ENCODE peak calls at places on chromosomes 1 and 21, in nine cellular contexts. One of them, this sample, is unnamed.

GRCh38 chr1:221667504-221667903 is 74.4 kb downstream of the DUSP10 start:
- DNase-seq in DMS153: no peak
- DNase-seq in GM23338: no peak
- DNase-seq in spleen: no peak
- DNase-seq in LHCN-M2: peak
- DNase-seq in H9: no peak
- DNase-seq in BJ: peak
- DNase-seq in neural crest cell: no peak
- DNase-seq in A673: no peak
- DNase-seq in this sample: no peak

GRCh38 chr21:16644690-16645089 is 868.2 kb upstream of the CXADR start:
- DNase-seq in LHCN-M2: peak
- DNase-seq in spleen: no peak
- DNase-seq in GM23338: no peak
- DNase-seq in H9: no peak
- DNase-seq in A673: no peak
- DNase-seq in BJ: no peak
- DNase-seq in neural crest cell: no peak
- DNase-seq in DMS153: no peak
- DNase-seq in this sample: no peak

GRCh38 chr1:52032124-52032784 is 1.4 kb downstream of the KTI12 start:
- DNase-seq in LHCN-M2: no peak
- DNase-seq in BJ: no peak
- DNase-seq in spleen: no peak
- DNase-seq in A673: no peak
- DNase-seq in GM23338: no peak
- DNase-seq in H9: no peak
- DNase-seq in neural crest cell: no peak
- DNase-seq in DMS153: no peak
- DNase-seq in this sample: no peak

GRCh38 chr21:35796834-35797233 is 263.5 kb downstream of the SETD4 start:
- DNase-seq in spleen: no peak
- DNase-seq in LHCN-M2: no peak
- DNase-seq in BJ: no peak
- DNase-seq in H9: no peak
- DNase-seq in DMS153: peak
- DNase-seq in GM23338: no peak
- DNase-seq in A673: no peak
- DNase-seq in neural crest cell: no peak
- DNase-seq in this sample: no peak

GRCh38 chr1:183147735-183148134 is 38.3 kb upstream of the LAMC2 start:
- DNase-seq in H9: no peak
- DNase-seq in A673: no peak
- DNase-seq in neural crest cell: no peak
- DNase-seq in DMS153: no peak
- DNase-seq in LHCN-M2: no peak
- DNase-seq in spleen: no peak
- DNase-seq in BJ: no peak
- DNase-seq in GM23338: no peak
- DNase-seq in this sample: no peak

GRCh38 chr1:76942549-76942948 is 75.3 kb downstream of the ST6GALNAC5 start:
- DNase-seq in A673: no peak
- DNase-seq in GM23338: no peak
- DNase-seq in BJ: no peak
- DNase-seq in LHCN-M2: peak
- DNase-seq in neural crest cell: no peak
- DNase-seq in DMS153: no peak
- DNase-seq in H9: no peak
- DNase-seq in spleen: no peak
- DNase-seq in this sample: no peak

GRCh38 chr1:23664837-23665795 is 26.5 kb upstream of the RPL11 start:
- DNase-seq in GM23338: peak
- DNase-seq in DMS153: peak
- DNase-seq in BJ: no peak
- DNase-seq in spleen: no peak
- DNase-seq in A673: peak
- DNase-seq in LHCN-M2: peak
- DNase-seq in neural crest cell: no peak
- DNase-seq in H9: no peak
- DNase-seq in this sample: no peak

GRCh38 chr1:34982820-34983376 is 2.2 kb downstream of the TMEM35B start:
- DNase-seq in spleen: no peak
- DNase-seq in LHCN-M2: peak
- DNase-seq in H9: no peak
- DNase-seq in BJ: no peak
- DNase-seq in DMS153: no peak
- DNase-seq in A673: peak
- DNase-seq in GM23338: no peak
- DNase-seq in neural crest cell: no peak
- DNase-seq in this sample: no peak

GRCh38 chr1:172533511-172534116 is 664 bp downstream of the SUCO start:
- DNase-seq in neural crest cell: peak
- DNase-seq in A673: peak
- DNase-seq in GM23338: peak
- DNase-seq in DMS153: peak
- DNase-seq in H9: peak
- DNase-seq in LHCN-M2: peak
- DNase-seq in spleen: peak
- DNase-seq in BJ: no peak
- DNase-seq in this sample: no peak

GRCh38 chr1:11654571-11655262 is at the start of gene FBXO44:
- DNase-seq in H9: peak
- DNase-seq in spleen: peak
- DNase-seq in GM23338: peak
- DNase-seq in DMS153: no peak
- DNase-seq in LHCN-M2: no peak
- DNase-seq in BJ: no peak
- DNase-seq in neural crest cell: no peak
- DNase-seq in A673: no peak
- DNase-seq in this sample: no peak

GRCh38 chr1:99748419-99748818 is 18.0 kb downstream of the FRRS1 start:
- DNase-seq in GM23338: no peak
- DNase-seq in H9: no peak
- DNase-seq in neural crest cell: no peak
- DNase-seq in LHCN-M2: no peak
- DNase-seq in A673: no peak
- DNase-seq in DMS153: no peak
- DNase-seq in spleen: no peak
- DNase-seq in BJ: no peak
- DNase-seq in this sample: no peak

GRCh38 chr1:21680381-21680780 is 11.2 kb upstream of the RAP1GAP start:
- DNase-seq in LHCN-M2: no peak
- DNase-seq in H9: no peak
- DNase-seq in BJ: no peak
- DNase-seq in spleen: no peak
- DNase-seq in neural crest cell: no peak
- DNase-seq in A673: no peak
- DNase-seq in GM23338: no peak
- DNase-seq in DMS153: no peak
- DNase-seq in this sample: no peak

GRCh38 chr1:11062965-11063401 is 3.2 kb upstream of the SRM start:
- DNase-seq in BJ: no peak
- DNase-seq in DMS153: peak
- DNase-seq in spleen: no peak
- DNase-seq in H9: no peak
- DNase-seq in GM23338: no peak
- DNase-seq in LHCN-M2: peak
- DNase-seq in A673: peak
- DNase-seq in neural crest cell: no peak
- DNase-seq in this sample: no peak

GRCh38 chr1:173161510-173162221 is 45.5 kb downstream of the TNFSF4 start:
- DNase-seq in DMS153: no peak
- DNase-seq in BJ: no peak
- DNase-seq in GM23338: no peak
- DNase-seq in A673: no peak
- DNase-seq in spleen: no peak
- DNase-seq in neural crest cell: no peak
- DNase-seq in LHCN-M2: peak
- DNase-seq in H9: no peak
- DNase-seq in this sample: no peak

GRCh38 chr1:162310337-162310736 is 66.3 kb downstream of the SPATA46 start:
- DNase-seq in LHCN-M2: peak
- DNase-seq in neural crest cell: no peak
- DNase-seq in A673: peak
- DNase-seq in H9: no peak
- DNase-seq in GM23338: no peak
- DNase-seq in BJ: no peak
- DNase-seq in spleen: no peak
- DNase-seq in DMS153: no peak
- DNase-seq in this sample: no peak

GRCh38 chr1:107480548-107480947 is 339.7 kb downstream of the NTNG1 start:
- DNase-seq in spleen: peak
- DNase-seq in GM23338: no peak
- DNase-seq in LHCN-M2: no peak
- DNase-seq in neural crest cell: no peak
- DNase-seq in H9: no peak
- DNase-seq in DMS153: no peak
- DNase-seq in BJ: no peak
- DNase-seq in A673: no peak
- DNase-seq in this sample: no peak

GRCh38 chr21:35336534-35336933 is 287.4 kb upstream of the RUNX1 start:
- DNase-seq in BJ: no peak
- DNase-seq in A673: no peak
- DNase-seq in spleen: no peak
- DNase-seq in GM23338: no peak
- DNase-seq in H9: no peak
- DNase-seq in DMS153: no peak
- DNase-seq in LHCN-M2: peak
- DNase-seq in neural crest cell: no peak
- DNase-seq in this sample: no peak

GRCh38 chr1:100353073-100353801 is 931 bp downstream of the CDC14A start:
- DNase-seq in A673: peak
- DNase-seq in H9: no peak
- DNase-seq in DMS153: no peak
- DNase-seq in neural crest cell: peak
- DNase-seq in LHCN-M2: peak
- DNase-seq in BJ: no peak
- DNase-seq in GM23338: peak
- DNase-seq in spleen: peak
- DNase-seq in this sample: peak

GRCh38 chr1:205376739-205377138 is 20.0 kb upstream of the KLHDC8A start:
- DNase-seq in LHCN-M2: peak
- DNase-seq in GM23338: no peak
- DNase-seq in H9: no peak
- DNase-seq in DMS153: peak
- DNase-seq in BJ: no peak
- DNase-seq in spleen: no peak
- DNase-seq in neural crest cell: no peak
- DNase-seq in A673: peak
- DNase-seq in this sample: no peak

GRCh38 chr1:78758493-78758892 is 108.9 kb downstream of the IFI44 start:
- DNase-seq in BJ: no peak
- DNase-seq in GM23338: no peak
- DNase-seq in H9: no peak
- DNase-seq in spleen: no peak
- DNase-seq in neural crest cell: no peak
- DNase-seq in LHCN-M2: no peak
- DNase-seq in A673: no peak
- DNase-seq in DMS153: no peak
- DNase-seq in this sample: no peak

GRCh38 chr1:109186704-109187071 is 27.0 kb upstream of the SARS1 start:
- DNase-seq in neural crest cell: no peak
- DNase-seq in BJ: no peak
- DNase-seq in LHCN-M2: no peak
- DNase-seq in A673: no peak
- DNase-seq in spleen: no peak
- DNase-seq in GM23338: no peak
- DNase-seq in H9: no peak
- DNase-seq in DMS153: no peak
- DNase-seq in this sample: no peak

GRCh38 chr21:44767834-44768831 is 33.5 kb downstream of the UBE2G2 start:
- DNase-seq in DMS153: no peak
- DNase-seq in LHCN-M2: no peak
- DNase-seq in neural crest cell: no peak
- DNase-seq in GM23338: peak
- DNase-seq in BJ: no peak
- DNase-seq in H9: peak
- DNase-seq in spleen: no peak
- DNase-seq in A673: no peak
- DNase-seq in this sample: peak

GRCh38 chr1:151828931-151829330 is 2.7 kb downstream of the RORC start:
- DNase-seq in BJ: no peak
- DNase-seq in spleen: no peak
- DNase-seq in DMS153: no peak
- DNase-seq in neural crest cell: no peak
- DNase-seq in GM23338: peak
- DNase-seq in H9: peak
- DNase-seq in A673: peak
- DNase-seq in LHCN-M2: no peak
- DNase-seq in this sample: no peak

GRCh38 chr21:32099812-32100416 is 178.9 kb downstream of the MIS18A start:
- DNase-seq in neural crest cell: no peak
- DNase-seq in DMS153: no peak
- DNase-seq in BJ: no peak
- DNase-seq in H9: peak
- DNase-seq in A673: no peak
- DNase-seq in LHCN-M2: no peak
- DNase-seq in spleen: no peak
- DNase-seq in GM23338: peak
- DNase-seq in this sample: no peak

GRCh38 chr1:36154765-36155559 is 998 bp upstream of the MAP7D1 start:
- DNase-seq in DMS153: no peak
- DNase-seq in GM23338: peak
- DNase-seq in A673: no peak
- DNase-seq in LHCN-M2: peak
- DNase-seq in neural crest cell: peak
- DNase-seq in spleen: peak
- DNase-seq in BJ: no peak
- DNase-seq in H9: peak
- DNase-seq in this sample: no peak

GRCh38 chr1:240092301-240093119 is 827 bp downstream of the FMN2 start:
- DNase-seq in H9: peak
- DNase-seq in BJ: no peak
- DNase-seq in GM23338: peak
- DNase-seq in A673: no peak
- DNase-seq in neural crest cell: peak
- DNase-seq in LHCN-M2: peak
- DNase-seq in DMS153: no peak
- DNase-seq in spleen: no peak
- DNase-seq in this sample: peak

This sample was measured in type B pancreatic cell.